ENCODE peak calls at places on chromosomes 6 and 20, in six cellular contexts. M is heart right ventricle, R is K562, W is breast epithelium, C is OCI-LY7, V is neural progenitor cell. K is an unnamed sample. For H3K4me1, the result is how much of the 10 kb centered on the place peaks cover.

GRCh38 chr20:36084897-36085617 is 69.5 kb upstream of the EPB41L1 start:
- DNase-seq in M (no peak), R (no peak), W (no peak), C (no peak), V (no peak), K (no peak)

GRCh38 chr20:1853472-1853871 is 41.7 kb upstream of the SIRPA start:
- DNase-seq in M (no peak), R (no peak), W (no peak), C (no peak), V (no peak), K (no peak)

GRCh38 chr6:113493991-113494390 is 363.2 kb upstream of the MARCKS start:
- DNase-seq in M (no peak), R (no peak), W (no peak), C (no peak), V (no peak), K (no peak)

GRCh38 chr20:23294671-23295070 is 55.9 kb upstream of the NXT1 start:
- DNase-seq in M (no peak), R (no peak), W (no peak), C (no peak), V (no peak), K (no peak)

GRCh38 chr6:160030103-160030502 is 61.2 kb downstream of the IGF2R start:
- DNase-seq in M (peak), R (no peak), W (no peak), C (no peak), V (peak), K (no peak)

GRCh38 chr6:20811112-20811746 is 277.0 kb downstream of the CDKAL1 start:
- DNase-seq in M (peak), R (peak), W (no peak), C (no peak), V (peak), K (no peak)

GRCh38 chr6:150865406-150866146 is at the start of gene MTHFD1L:
- DNase-seq in M (peak), R (peak), W (peak), C (peak), V (peak), K (peak)

GRCh38 chr6:101230866-101231265 is 162.6 kb upstream of the GRIK2 start:
- DNase-seq in M (no peak), R (no peak), W (no peak), C (no peak), V (no peak), K (no peak)

GRCh38 chr20:905999-906520 is 10.1 kb downstream of the ANGPT4 start:
- DNase-seq in M (no peak), R (no peak), W (no peak), C (no peak), V (no peak), K (no peak)

GRCh38 chr6:4853782-4854511 is 77.7 kb downstream of the CDYL start:
- DNase-seq in M (no peak), R (no peak), W (no peak), C (no peak), V (no peak), K (no peak)

GRCh38 chr20:58700121-58700780 is 7.7 kb downstream of the NPEPL1 start:
- DNase-seq in M (no peak), R (no peak), W (no peak), C (no peak), V (no peak), K (no peak)

GRCh38 chr6:28522594-28523557 is 2.8 kb upstream of the GPX5 start:
- DNase-seq in M (no peak), R (peak), W (no peak), C (no peak), V (peak), K (no peak)

GRCh38 chr6:12538881-12539357 is 177.6 kb upstream of the PHACTR1 start:
- DNase-seq in M (peak), R (no peak), W (no peak), C (no peak), V (no peak), K (no peak)

GRCh38 chr6:109183109-109183508 is 87.8 kb downstream of the CEP57L1 start:
- DNase-seq in M (no peak), R (peak), W (no peak), C (peak), V (no peak), K (no peak)

GRCh38 chr6:6008648-6009421 is 2.1 kb upstream of the NRN1 start:
- DNase-seq in M (peak), R (peak), W (no peak), C (peak), V (peak), K (no peak)

GRCh38 chr6:119978274-119978889 is 628.8 kb upstream of the MAN1A1 start:
- DNase-seq in M (no peak), R (no peak), W (no peak), C (peak), V (peak), K (no peak)

GRCh38 chr20:50873518-50873959 is 57.7 kb downstream of the ADNP start:
- DNase-seq in M (no peak), R (no peak), W (no peak), C (no peak), V (no peak), K (no peak)

GRCh38 chr20:21189761-21190523 is 64.1 kb downstream of the KIZ start:
- DNase-seq in M (no peak), R (no peak), W (no peak), C (no peak), V (peak), K (no peak)

GRCh38 chr6:138289739-138290138 is 71.4 kb upstream of the PBOV1 start:
- DNase-seq in M (no peak), R (no peak), W (no peak), C (peak), V (peak), K (no peak)

GRCh38 chr20:58149412-58150091 is 78.9 kb downstream of the ANKRD60 start:
- DNase-seq in M (no peak), R (no peak), W (no peak), C (no peak), V (no peak), K (no peak)

GRCh38 chr6:147709396-147710272 is 201.1 kb downstream of the SAMD5 start:
- DNase-seq in M (no peak), R (peak), W (no peak), C (no peak), V (no peak), K (no peak)

GRCh38 chr6:2658788-2659187 is 91.9 kb downstream of the MYLK4 start:
- DNase-seq in M (no peak), R (no peak), W (peak), C (peak), V (no peak), K (no peak)

GRCh38 chr20:62736407-62737071 is 27.9 kb downstream of the NTSR1 start:
- DNase-seq in M (no peak), R (no peak), W (no peak), C (no peak), V (no peak), K (no peak)

GRCh38 chr6:131642565-131643261 is 5.6 kb downstream of the ENPP3 start:
- DNase-seq in M (no peak), R (no peak), W (no peak), C (no peak), V (no peak), K (no peak)

GRCh38 chr6:35213824-35214756 is at the start of gene SCUBE3:
- DNase-seq in M (no peak), R (peak), W (no peak), C (no peak), V (peak), K (peak)

GRCh38 chr6:168326294-168327261 is 7.0 kb upstream of the DACT2 start:
- DNase-seq in M (no peak), R (no peak), W (no peak), C (no peak), V (peak), K (no peak)

GRCh38 chr6:300026-300425 is 7.7 kb downstream of the DUSP22 start:
- DNase-seq in M (no peak), R (no peak), W (no peak), C (no peak), V (no peak), K (no peak)

GRCh38 chr6:43629104-43629504 is at the start of gene GTPBP2:
- DNase-seq in M (peak), R (peak), W (peak), C (peak), V (peak), K (peak)

GRCh38 chr6:154508573-154509375 is 1.7 kb downstream of the CNKSR3 start:
- DNase-seq in M (no peak), R (peak), W (peak), C (no peak), V (no peak), K (no peak)

GRCh38 chr6:113564401-113565161 is 292.6 kb upstream of the MARCKS start:
- DNase-seq in M (peak), R (no peak), W (peak), C (no peak), V (peak), K (no peak)

GRCh38 chr6:36827261-36828079 is 11.8 kb downstream of the CPNE5 start:
- DNase-seq in M (peak), R (peak), W (no peak), C (no peak), V (peak), K (no peak)
- H3K4me1 ChIP-seq in M (under half), R (under half), W (under half), C (under half), V (under half), K (under half)

GRCh38 chr6:1379026-1379809 is 10.2 kb upstream of the FOXF2 start:
- DNase-seq in M (no peak), R (no peak), W (no peak), C (no peak), V (peak), K (no peak)
- H3K4me3 ChIP-seq in M (peak), R (no peak), W (peak), C (no peak), V (peak), K (no peak)

DNA sequence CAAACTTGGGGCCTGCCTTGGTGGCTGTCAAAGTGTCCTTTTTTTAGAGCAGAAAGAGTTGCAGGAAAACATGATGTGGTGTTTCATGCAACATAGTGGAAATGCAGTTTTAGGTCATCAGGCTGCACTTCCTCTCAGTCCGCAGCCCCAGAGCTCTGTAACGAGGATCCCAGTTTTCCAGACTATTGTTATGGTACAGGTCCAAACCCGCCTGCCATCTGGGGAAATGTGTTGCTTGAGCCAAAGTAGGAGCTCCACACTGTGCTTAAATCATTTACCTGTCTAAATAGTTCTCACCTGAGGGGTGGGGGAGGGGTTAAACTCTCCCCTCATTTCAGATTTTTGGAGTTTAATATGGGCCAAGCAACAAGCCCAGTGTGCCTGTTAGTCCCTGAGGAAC is 59.8 kb downstream of the GOPC start:
- DNase-seq in M (no peak), R (no peak), W (no peak), C (no peak), V (no peak), K (no peak)
- H3K4me1 ChIP-seq in M (under half), R (under half), W (under half), C (under half), V (under half), K (under half)

GRCh38 chr20:37453288-37453687 is 67.8 kb upstream of the NNAT start:
- DNase-seq in M (no peak), R (no peak), W (no peak), C (no peak), V (no peak), K (no peak)
- H3K4me3 ChIP-seq in M (no peak), R (no peak), W (no peak), C (no peak), V (no peak), K (no peak)

GRCh38 chr20:53168491-53168890 is 196.3 kb downstream of the TSHZ2 start:
- DNase-seq in M (no peak), R (no peak), W (no peak), C (no peak), V (no peak), K (no peak)
- H3K4me1 ChIP-seq in M (under half), R (under half), W (under half), C (under half), V (under half), K (under half)

GRCh38 chr6:149453597-149454340 is 31.0 kb downstream of the ZC3H12D start:
- DNase-seq in M (no peak), R (no peak), W (no peak), C (no peak), V (no peak), K (no peak)
- H3K4me3 ChIP-seq in M (no peak), R (no peak), W (peak), C (no peak), V (no peak), K (no peak)

GRCh38 chr6:33321227-33321626 is 3.7 kb upstream of the ZBTB22 start:
- DNase-seq in M (no peak), R (no peak), W (no peak), C (no peak), V (no peak), K (no peak)

GRCh38 chr6:33317668-33318425 is at the start of gene ZBTB22:
- DNase-seq in M (peak), R (peak), W (peak), C (peak), V (peak), K (peak)

GRCh38 chr6:33320315-33321181 is 3.0 kb upstream of the ZBTB22 start:
- DNase-seq in M (peak), R (no peak), W (peak), C (no peak), V (no peak), K (no peak)

GRCh38 chr6:33318426-33319073 is 1.0 kb upstream of the ZBTB22 start:
- DNase-seq in M (no peak), R (no peak), W (no peak), C (no peak), V (no peak), K (no peak)

DNA sequence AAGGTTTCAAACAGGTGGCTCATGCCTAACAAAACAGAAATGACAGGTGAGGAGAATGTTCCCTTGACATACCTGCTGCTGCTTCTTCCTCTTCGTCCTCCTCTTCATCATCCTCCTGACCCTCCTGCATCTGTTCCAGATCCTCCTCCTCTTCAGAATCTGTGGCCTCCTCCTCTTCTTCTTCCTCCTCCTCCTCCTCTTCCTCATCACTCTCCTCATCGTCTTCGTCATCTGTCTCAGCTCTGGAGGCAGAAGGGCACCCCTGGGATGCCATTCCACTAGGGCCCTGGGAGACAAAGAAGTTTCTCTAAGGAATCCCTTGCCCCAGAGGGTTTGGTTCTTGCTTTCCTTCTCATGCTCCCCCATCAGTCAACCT is 2.4 kb upstream of the ZBTB22 start:
- DNase-seq in M (no peak), R (no peak), W (no peak), C (no peak), V (no peak), K (no peak)
- H3K4me1 ChIP-seq in M (under half), R (half or more), W (half or more), C (half or more), V (under half), K (half or more)

GRCh38 chr20:46300281-46300680 is 8.0 kb downstream of the CDH22 start:
- DNase-seq in M (no peak), R (no peak), W (no peak), C (no peak), V (no peak), K (no peak)

GRCh38 chr20:46304361-46304760 is 3.9 kb downstream of the CDH22 start:
- DNase-seq in M (no peak), R (no peak), W (no peak), C (no peak), V (no peak), K (no peak)

GRCh38 chr20:46304852-46305251 is 3.4 kb downstream of the CDH22 start:
- DNase-seq in M (no peak), R (no peak), W (no peak), C (no peak), V (no peak), K (no peak)

GRCh38 chr20:46303176-46303956 is 4.9 kb downstream of the CDH22 start:
- DNase-seq in M (no peak), R (no peak), W (no peak), C (peak), V (no peak), K (no peak)

DNA sequence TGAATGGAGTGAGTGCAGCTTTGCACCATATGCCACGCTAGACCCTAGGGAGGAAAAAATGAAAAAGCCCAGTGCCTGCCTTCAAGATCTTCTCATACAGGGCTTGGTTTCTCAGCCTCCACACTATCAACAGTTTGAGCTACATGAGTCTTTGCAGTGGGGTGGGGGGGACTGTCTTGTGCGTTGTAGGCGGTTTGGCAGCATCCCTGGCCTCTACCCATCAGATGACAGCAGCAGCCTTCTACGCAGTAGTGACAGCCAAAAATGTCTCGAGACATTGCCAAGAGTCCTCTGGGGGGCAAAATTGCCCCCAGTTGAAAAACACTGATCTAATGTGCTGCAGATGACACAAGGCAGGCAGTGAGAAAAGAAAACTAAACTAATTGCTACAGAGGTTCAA is 6.2 kb downstream of the CDH22 start:
- DNase-seq in M (no peak), R (no peak), W (no peak), C (no peak), V (no peak), K (no peak)
- H3K4me3 ChIP-seq in M (no peak), R (no peak), W (no peak), C (no peak), V (no peak), K (no peak)

GRCh38 chr6:33840064-33840926 is 36.5 kb upstream of the MLN start:
- DNase-seq in M (peak), R (peak), W (peak), C (no peak), V (no peak), K (no peak)

GRCh38 chr6:33837070-33837469 is 33.3 kb upstream of the MLN start:
- DNase-seq in M (no peak), R (no peak), W (no peak), C (no peak), V (no peak), K (no peak)

GRCh38 chr6:33837971-33838665 is 34.3 kb upstream of the MLN start:
- DNase-seq in M (no peak), R (no peak), W (peak), C (no peak), V (peak), K (no peak)

GRCh38 chr6:33839399-33840063 is 35.7 kb upstream of the MLN start:
- DNase-seq in M (no peak), R (no peak), W (no peak), C (no peak), V (no peak), K (no peak)

GRCh38 chr6:33838979-33839378 is 35.2 kb upstream of the MLN start:
- DNase-seq in M (no peak), R (no peak), W (no peak), C (no peak), V (no peak), K (no peak)
- H3K4me1 ChIP-seq in M (under half), R (half or more), W (under half), C (under half), V (under half), K (under half)

K was measured in naive thymus-derived CD4-positive, alpha-beta T cell.